ENCODE peak calls at places on chromosomes 5 and 9, in five cellular contexts. One of them, this sample, is unnamed.

GRCh38 chr5:178215263-178216002 is 11.1 kb downstream of the HNRNPAB start:
- DNase-seq in heart right ventricle: no peak
- DNase-seq in Peyer's patch: no peak
- DNase-seq in cardiac muscle cell: no peak
- DNase-seq in CD8-positive, alpha-beta T cell: no peak
- DNase-seq in this sample: no peak

GRCh38 chr9:91423785-91424402 is at the start of gene NFIL3:
- DNase-seq in heart right ventricle: peak
- DNase-seq in Peyer's patch: peak
- DNase-seq in cardiac muscle cell: peak
- DNase-seq in CD8-positive, alpha-beta T cell: peak
- DNase-seq in this sample: peak

GRCh38 chr9:109379513-109379912 is 58.7 kb upstream of the EPB41L4B start:
- DNase-seq in heart right ventricle: no peak
- DNase-seq in Peyer's patch: no peak
- DNase-seq in cardiac muscle cell: no peak
- DNase-seq in CD8-positive, alpha-beta T cell: no peak
- DNase-seq in this sample: no peak

GRCh38 chr5:151115272-151115905 is 34.6 kb upstream of the TNIP1 start:
- DNase-seq in heart right ventricle: peak
- DNase-seq in Peyer's patch: peak
- DNase-seq in cardiac muscle cell: peak
- DNase-seq in CD8-positive, alpha-beta T cell: peak
- DNase-seq in this sample: peak

GRCh38 chr5:157166164-157166493 is at the start of gene GARIN3:
- DNase-seq in heart right ventricle: no peak
- DNase-seq in Peyer's patch: no peak
- DNase-seq in cardiac muscle cell: no peak
- DNase-seq in CD8-positive, alpha-beta T cell: no peak
- DNase-seq in this sample: no peak

GRCh38 chr9:88312070-88312469 is 76.2 kb upstream of the SPIN1 start:
- DNase-seq in heart right ventricle: no peak
- DNase-seq in Peyer's patch: no peak
- DNase-seq in cardiac muscle cell: no peak
- DNase-seq in CD8-positive, alpha-beta T cell: no peak
- DNase-seq in this sample: no peak

GRCh38 chr9:95266649-95267048 is 50.9 kb downstream of the FANCC start:
- DNase-seq in heart right ventricle: no peak
- DNase-seq in Peyer's patch: no peak
- DNase-seq in cardiac muscle cell: no peak
- DNase-seq in CD8-positive, alpha-beta T cell: no peak
- DNase-seq in this sample: no peak

GRCh38 chr5:99248066-99248465 is 319.3 kb upstream of the CHD1 start:
- DNase-seq in heart right ventricle: no peak
- DNase-seq in Peyer's patch: no peak
- DNase-seq in cardiac muscle cell: no peak
- DNase-seq in CD8-positive, alpha-beta T cell: no peak
- DNase-seq in this sample: no peak

GRCh38 chr9:79233542-79233941 is 338.2 kb upstream of the TLE4 start:
- DNase-seq in heart right ventricle: no peak
- DNase-seq in Peyer's patch: no peak
- DNase-seq in cardiac muscle cell: no peak
- DNase-seq in CD8-positive, alpha-beta T cell: no peak
- DNase-seq in this sample: no peak

GRCh38 chr9:113929634-113930092 is 53.6 kb downstream of the ZNF618 start:
- DNase-seq in heart right ventricle: no peak
- DNase-seq in Peyer's patch: no peak
- DNase-seq in cardiac muscle cell: no peak
- DNase-seq in CD8-positive, alpha-beta T cell: no peak
- DNase-seq in this sample: no peak

GRCh38 chr9:127626752-127627493 is 14.8 kb downstream of the STXBP1 start:
- DNase-seq in heart right ventricle: no peak
- DNase-seq in Peyer's patch: no peak
- DNase-seq in cardiac muscle cell: no peak
- DNase-seq in CD8-positive, alpha-beta T cell: no peak
- DNase-seq in this sample: no peak

GRCh38 chr5:135492319-135492626 is 40.1 kb upstream of the TIFAB start:
- DNase-seq in heart right ventricle: no peak
- DNase-seq in Peyer's patch: no peak
- DNase-seq in cardiac muscle cell: no peak
- DNase-seq in CD8-positive, alpha-beta T cell: no peak
- DNase-seq in this sample: no peak

GRCh38 chr9:135079676-135080075 is 7.8 kb upstream of the OLFM1 start:
- DNase-seq in heart right ventricle: no peak
- DNase-seq in Peyer's patch: no peak
- DNase-seq in cardiac muscle cell: no peak
- DNase-seq in CD8-positive, alpha-beta T cell: no peak
- DNase-seq in this sample: no peak

GRCh38 chr5:58462623-58463230 is 2.8 kb upstream of the PLK2 start:
- DNase-seq in heart right ventricle: no peak
- DNase-seq in Peyer's patch: no peak
- DNase-seq in cardiac muscle cell: peak
- DNase-seq in CD8-positive, alpha-beta T cell: no peak
- DNase-seq in this sample: no peak

GRCh38 chr9:77455312-77455927 is 192.7 kb downstream of the GNA14 start:
- DNase-seq in heart right ventricle: no peak
- DNase-seq in Peyer's patch: peak
- DNase-seq in cardiac muscle cell: no peak
- DNase-seq in CD8-positive, alpha-beta T cell: no peak
- DNase-seq in this sample: no peak

GRCh38 chr9:34629492-34629809 is 585 bp upstream of the ARID3C start:
- DNase-seq in heart right ventricle: no peak
- DNase-seq in Peyer's patch: no peak
- DNase-seq in cardiac muscle cell: no peak
- DNase-seq in CD8-positive, alpha-beta T cell: no peak
- DNase-seq in this sample: no peak

GRCh38 chr9:126690431-126691051 is 76.8 kb downstream of the LMX1B start:
- DNase-seq in heart right ventricle: peak
- DNase-seq in Peyer's patch: peak
- DNase-seq in cardiac muscle cell: peak
- DNase-seq in CD8-positive, alpha-beta T cell: peak
- DNase-seq in this sample: peak

GRCh38 chr5:147763791-147764525 is 18.6 kb downstream of the JAKMIP2 start:
- DNase-seq in heart right ventricle: no peak
- DNase-seq in Peyer's patch: no peak
- DNase-seq in cardiac muscle cell: no peak
- DNase-seq in CD8-positive, alpha-beta T cell: no peak
- DNase-seq in this sample: no peak

GRCh38 chr9:114155263-114155966 is at the start of gene COL27A1:
- DNase-seq in heart right ventricle: peak
- DNase-seq in Peyer's patch: peak
- DNase-seq in cardiac muscle cell: peak
- DNase-seq in CD8-positive, alpha-beta T cell: peak
- DNase-seq in this sample: peak

GRCh38 chr5:50763356-50763755 is 96.9 kb downstream of the PARP8 start:
- DNase-seq in heart right ventricle: no peak
- DNase-seq in Peyer's patch: no peak
- DNase-seq in cardiac muscle cell: no peak
- DNase-seq in CD8-positive, alpha-beta T cell: no peak
- DNase-seq in this sample: no peak

GRCh38 chr5:179171816-179172745 is 111.9 kb downstream of the ZNF354C start:
- DNase-seq in heart right ventricle: no peak
- DNase-seq in Peyer's patch: no peak
- DNase-seq in cardiac muscle cell: no peak
- DNase-seq in CD8-positive, alpha-beta T cell: no peak
- DNase-seq in this sample: no peak

GRCh38 chr5:148565148-148565547 is 89.2 kb downstream of the HTR4 start:
- DNase-seq in heart right ventricle: no peak
- DNase-seq in Peyer's patch: no peak
- DNase-seq in cardiac muscle cell: no peak
- DNase-seq in CD8-positive, alpha-beta T cell: no peak
- DNase-seq in this sample: no peak

GRCh38 chr5:59744531-59744992 is 149.0 kb downstream of the PDE4D start:
- DNase-seq in heart right ventricle: no peak
- DNase-seq in Peyer's patch: no peak
- DNase-seq in cardiac muscle cell: no peak
- DNase-seq in CD8-positive, alpha-beta T cell: no peak
- DNase-seq in this sample: no peak

GRCh38 chr5:92909545-92909962 is 671.5 kb downstream of the NR2F1-AS1 start:
- DNase-seq in heart right ventricle: no peak
- DNase-seq in Peyer's patch: no peak
- DNase-seq in cardiac muscle cell: peak
- DNase-seq in CD8-positive, alpha-beta T cell: no peak
- DNase-seq in this sample: no peak

DNA sequence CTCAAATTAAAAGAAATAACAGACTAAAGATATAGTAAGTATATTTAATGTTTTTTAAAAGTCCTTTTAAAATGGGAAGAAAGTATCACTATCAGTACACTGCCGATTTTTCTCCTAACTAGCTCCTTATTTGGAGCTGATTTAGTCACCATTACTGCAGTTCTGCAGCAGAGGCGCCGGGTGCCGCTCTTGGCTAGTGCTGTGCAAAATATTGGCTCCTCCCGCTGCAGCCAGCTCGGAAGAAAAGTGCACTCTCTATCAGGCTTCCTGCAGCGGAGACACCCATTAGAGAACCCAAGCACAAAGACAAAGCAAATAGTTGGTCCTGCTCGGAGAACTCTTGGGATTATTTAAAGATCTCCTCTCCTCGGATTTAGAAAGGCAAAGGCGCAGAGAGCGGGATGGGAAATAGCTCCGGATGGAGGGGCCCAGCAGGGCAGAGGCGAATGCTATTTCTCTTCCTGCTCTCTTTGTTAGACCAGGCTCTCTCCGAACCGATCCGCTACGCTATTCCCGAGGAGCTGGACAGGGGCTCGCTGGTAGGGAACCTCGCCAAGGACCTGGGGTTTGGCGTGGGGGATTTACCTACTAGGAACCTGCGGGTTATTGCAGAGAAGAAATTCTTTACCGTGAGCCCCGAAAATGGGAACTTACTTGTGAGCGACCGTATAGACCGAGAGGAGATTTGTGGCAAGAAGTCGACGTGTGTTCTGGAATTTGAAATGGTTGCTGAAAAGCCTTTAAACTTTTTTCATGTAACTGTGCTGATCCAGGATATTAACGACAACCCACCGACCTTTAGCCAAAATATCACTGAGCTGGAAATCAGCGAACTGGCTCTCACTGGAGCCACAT is at the start of gene PCDHGB3:
- DNase-seq in heart right ventricle: no peak
- DNase-seq in Peyer's patch: no peak
- DNase-seq in cardiac muscle cell: no peak
- DNase-seq in CD8-positive, alpha-beta T cell: no peak
- DNase-seq in this sample: peak
- TF ChIP-seq CTCF in heart right ventricle: peak
- TF ChIP-seq CTCF in Peyer's patch: peak
- TF ChIP-seq CTCF in cardiac muscle cell: peak
- TF ChIP-seq CTCF in CD8-positive, alpha-beta T cell: no peak
- TF ChIP-seq CTCF in this sample: peak

GRCh38 chr9:131180454-131180853 is 55.1 kb downstream of the NUP214 start:
- DNase-seq in heart right ventricle: no peak
- DNase-seq in Peyer's patch: no peak
- DNase-seq in cardiac muscle cell: no peak
- DNase-seq in CD8-positive, alpha-beta T cell: no peak
- DNase-seq in this sample: no peak

GRCh38 chr9:131178382-131178781 is 53.0 kb downstream of the NUP214 start:
- DNase-seq in heart right ventricle: peak
- DNase-seq in Peyer's patch: peak
- DNase-seq in cardiac muscle cell: peak
- DNase-seq in CD8-positive, alpha-beta T cell: peak
- DNase-seq in this sample: peak

GRCh38 chr9:131181091-131181681 is 55.8 kb downstream of the NUP214 start:
- DNase-seq in heart right ventricle: no peak
- DNase-seq in Peyer's patch: no peak
- DNase-seq in cardiac muscle cell: peak
- DNase-seq in CD8-positive, alpha-beta T cell: no peak
- DNase-seq in this sample: no peak

GRCh38 chr9:131178895-131179294 is 53.5 kb downstream of the NUP214 start:
- DNase-seq in heart right ventricle: no peak
- DNase-seq in Peyer's patch: no peak
- DNase-seq in cardiac muscle cell: no peak
- DNase-seq in CD8-positive, alpha-beta T cell: no peak
- DNase-seq in this sample: no peak

GRCh38 chr9:131179561-131180219 is 54.3 kb downstream of the NUP214 start:
- DNase-seq in heart right ventricle: no peak
- DNase-seq in Peyer's patch: no peak
- DNase-seq in cardiac muscle cell: no peak
- DNase-seq in CD8-positive, alpha-beta T cell: no peak
- DNase-seq in this sample: no peak
- H3K27ac ChIP-seq in heart right ventricle: no peak
- H3K27ac ChIP-seq in Peyer's patch: no peak
- H3K27ac ChIP-seq in cardiac muscle cell: peak
- H3K27ac ChIP-seq in CD8-positive, alpha-beta T cell: no peak
- H3K27ac ChIP-seq in this sample: peak

DNA sequence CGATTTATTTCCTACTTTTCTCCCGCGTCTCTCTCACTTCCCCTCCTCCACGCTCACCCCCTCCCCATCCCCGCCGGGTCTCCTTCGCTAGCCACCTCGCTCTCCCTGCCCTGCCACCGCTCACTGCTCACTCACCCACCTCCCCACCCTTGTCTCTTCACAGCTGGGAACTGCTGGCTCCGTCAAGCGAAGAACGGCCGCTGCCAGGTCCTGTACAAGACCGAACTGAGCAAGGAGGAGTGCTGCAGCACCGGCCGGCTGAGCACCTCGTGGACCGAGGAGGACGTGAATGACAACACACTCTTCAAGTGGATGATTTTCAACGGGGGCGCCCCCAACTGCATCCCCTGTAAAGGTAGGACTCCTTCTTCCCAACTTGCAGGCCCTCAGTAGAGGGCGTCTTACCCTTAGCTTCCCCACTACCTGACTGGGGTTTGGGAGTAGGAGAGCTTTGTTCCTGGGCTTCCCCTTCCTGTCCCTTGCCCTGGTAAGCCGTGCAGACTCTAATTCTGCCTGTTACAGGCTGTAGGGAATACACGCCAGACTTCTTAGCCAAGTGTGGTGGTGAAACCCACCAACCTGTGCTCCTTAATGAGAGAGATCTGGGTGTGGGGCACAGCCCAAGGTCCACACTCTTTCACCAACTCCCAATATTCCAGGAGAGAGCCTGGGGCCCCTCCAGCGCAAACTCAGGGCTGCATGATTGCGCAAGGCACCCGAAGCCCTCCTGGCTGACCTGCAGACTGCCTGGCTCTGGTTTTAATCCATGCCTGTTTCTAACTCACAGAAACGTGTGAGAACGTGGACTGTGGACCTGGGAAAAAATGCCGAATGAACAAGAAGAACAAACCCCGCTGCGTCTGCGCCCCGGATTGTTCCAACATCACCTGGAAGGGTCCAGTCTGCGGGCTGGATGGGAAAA is 2.5 kb downstream of the FST start:
- DNase-seq in heart right ventricle: peak
- DNase-seq in Peyer's patch: no peak
- DNase-seq in cardiac muscle cell: peak
- DNase-seq in CD8-positive, alpha-beta T cell: no peak
- DNase-seq in this sample: peak
- TF ChIP-seq CTCF in heart right ventricle: peak
- TF ChIP-seq CTCF in Peyer's patch: no peak
- TF ChIP-seq CTCF in cardiac muscle cell: peak
- TF ChIP-seq CTCF in CD8-positive, alpha-beta T cell: no peak
- TF ChIP-seq CTCF in this sample: peak

DNA sequence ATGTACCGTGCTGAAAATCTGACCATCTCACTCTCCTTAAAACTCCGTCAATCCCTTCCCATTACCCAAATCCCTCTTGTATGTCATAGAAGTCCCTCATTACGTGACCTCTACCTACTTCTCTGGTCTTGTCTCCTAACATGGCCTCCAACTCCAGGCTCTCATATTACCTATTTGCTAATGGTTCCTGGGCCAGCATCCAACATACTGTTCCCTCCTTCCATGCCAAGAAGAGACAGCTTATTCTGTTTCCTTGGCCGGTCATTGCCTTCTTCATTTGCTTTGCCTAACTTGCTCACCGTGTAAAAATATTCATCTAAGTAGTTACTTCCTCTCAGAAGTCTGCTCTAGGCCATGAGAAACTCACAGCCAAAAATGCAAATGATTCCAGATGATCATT is 8.9 kb upstream of the IL6ST start:
- DNase-seq in heart right ventricle: no peak
- DNase-seq in Peyer's patch: no peak
- DNase-seq in cardiac muscle cell: no peak
- DNase-seq in CD8-positive, alpha-beta T cell: no peak
- DNase-seq in this sample: no peak
- H3K27ac ChIP-seq in heart right ventricle: no peak
- H3K27ac ChIP-seq in Peyer's patch: no peak
- H3K27ac ChIP-seq in cardiac muscle cell: no peak
- H3K27ac ChIP-seq in CD8-positive, alpha-beta T cell: no peak
- H3K27ac ChIP-seq in this sample: no peak